ENCODE peak calls at places on chromosomes 11 and 22, in four cellular contexts. N is WTC11, I is K562, U is SK-N-SH. Y is an unnamed sample.

GRCh38 chr22:40898850-40899357 is 37.0 kb upstream of the DNAJB7 start:
- DNase-seq in N (no peak), I (peak; percentile 34), U (peak; percentile 23), Y (peak; percentile 62)

GRCh38 chr11:1573077-1573846 is 1.2 kb upstream of the DUSP8 start:
- DNase-seq in N (no peak), I (no peak), U (peak; percentile 58), Y (no peak)

GRCh38 chr22:27718186-27719032 is 83.1 kb downstream of the MN1 start:
- DNase-seq in N (no peak), I (peak; percentile 80), U (peak; percentile 54), Y (peak; percentile 25)

GRCh38 chr11:68677432-68677831 is 6.9 kb upstream of the GAL start:
- DNase-seq in N (no peak), I (peak; percentile 72), U (peak; percentile 83), Y (peak; percentile 51)

GRCh38 chr11:113240790-113241189 is 73.6 kb upstream of the TTC12 start:
- DNase-seq in N (no peak), I (no peak), U (no peak), Y (no peak)

GRCh38 chr22:30021338-30021737 is 58.9 kb upstream of the HORMAD2 start:
- DNase-seq in N (no peak), I (no peak), U (no peak), Y (no peak)

GRCh38 chr11:62592216-62592815 is 993 bp upstream of the TUT1 start:
- DNase-seq in N (no peak), I (no peak), U (no peak), Y (no peak)

GRCh38 chr11:45252134-45252856 is 33.8 kb downstream of the SYT13 start:
- DNase-seq in N (peak; percentile 91), I (peak; percentile 83), U (peak; percentile 63), Y (peak; percentile 35)

GRCh38 chr22:38397189-38398097 is 57.6 kb downstream of the KCNJ4 start:
- DNase-seq in N (peak; percentile 84), I (peak; percentile 10), U (no peak), Y (no peak)

GRCh38 chr22:36613958-36614357 is 85.0 kb upstream of the EIF3D start:
- DNase-seq in N (no peak), I (no peak), U (no peak), Y (peak; percentile 80)

GRCh38 chr11:96658436-96658835 is 268.6 kb downstream of the JRKL start:
- DNase-seq in N (no peak), I (no peak), U (no peak), Y (no peak)

GRCh38 chr11:24890426-24890825 is 393.6 kb downstream of the LUZP2 start:
- DNase-seq in N (no peak), I (no peak), U (no peak), Y (no peak)

GRCh38 chr11:117909611-117910382 is 19.4 kb downstream of the TMPRSS13 start:
- DNase-seq in N (no peak), I (peak; percentile 79), U (no peak), Y (no peak)

GRCh38 chr11:117820071-117820470 is 4.5 kb downstream of the FXYD2 start:
- DNase-seq in N (no peak), I (no peak), U (no peak), Y (no peak)

GRCh38 chr11:31417357-31417756 is 47.7 kb downstream of the DNAJC24 start:
- DNase-seq in N (no peak), I (no peak), U (no peak), Y (no peak)

GRCh38 chr22:28710112-28710888 is 30.7 kb upstream of the TTC28 start:
- DNase-seq in N (no peak), I (no peak), U (peak; percentile 42), Y (peak; percentile 13)

GRCh38 chr22:38756631-38757463 is 1.0 kb upstream of the SUN2 start:
- DNase-seq in N (no peak), I (no peak), U (no peak), Y (no peak)

GRCh38 chr11:97684486-97685439 is 1295.0 kb downstream of the JRKL start:
- DNase-seq in N (no peak), I (no peak), U (no peak), Y (no peak)

GRCh38 chr11:97687106-97687505 is 1297.3 kb downstream of the JRKL start:
- DNase-seq in N (no peak), I (no peak), U (peak; percentile 7), Y (no peak)

DNA sequence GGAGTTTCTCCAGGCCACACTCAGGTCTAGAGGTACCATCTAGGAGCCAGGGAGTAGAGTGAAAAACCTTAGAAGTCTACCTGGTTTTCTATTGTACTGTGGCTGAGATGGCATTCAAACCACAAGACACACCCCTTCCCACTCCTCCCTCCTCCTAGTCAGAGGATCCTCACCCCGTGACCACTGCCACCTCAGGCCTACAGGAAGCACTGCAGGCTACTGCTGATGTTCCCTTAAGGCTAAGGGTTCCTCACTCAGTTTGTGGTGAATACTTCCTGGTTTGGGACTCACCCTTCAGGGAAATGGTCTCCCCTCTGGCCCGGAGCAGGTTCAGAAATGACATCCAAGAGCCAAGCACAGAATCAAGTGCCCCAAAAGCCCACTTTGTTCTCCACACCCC is 1293.9 kb downstream of the JRKL start:
- DNase-seq in N (peak; percentile 56), I (peak; percentile 13), U (no peak), Y (peak; percentile 10)
- TF ChIP-seq FOXJ3 in N (no peak), I (no peak), U (no peak), Y (no peak)

GRCh38 chr22:49590851-49591445 is 236.7 kb downstream of the BRD1 start:
- DNase-seq in N (no peak), I (no peak), U (no peak), Y (no peak)

GRCh38 chr22:49588739-49589138 is 238.9 kb downstream of the BRD1 start:
- DNase-seq in N (no peak), I (no peak), U (no peak), Y (no peak)

GRCh38 chr22:49589301-49589700 is 238.4 kb downstream of the BRD1 start:
- DNase-seq in N (no peak), I (no peak), U (no peak), Y (no peak)

GRCh38 chr22:49589811-49590210 is 237.9 kb downstream of the BRD1 start:
- DNase-seq in N (peak; percentile 9), I (no peak), U (no peak), Y (no peak)

GRCh38 chr22:49590381-49590780 is 237.3 kb downstream of the BRD1 start:
- DNase-seq in N (peak; percentile 9), I (no peak), U (no peak), Y (no peak)
- TF ChIP-seq FOXJ3 in N (no peak), I (no peak), U (no peak), Y (no peak)

DNA sequence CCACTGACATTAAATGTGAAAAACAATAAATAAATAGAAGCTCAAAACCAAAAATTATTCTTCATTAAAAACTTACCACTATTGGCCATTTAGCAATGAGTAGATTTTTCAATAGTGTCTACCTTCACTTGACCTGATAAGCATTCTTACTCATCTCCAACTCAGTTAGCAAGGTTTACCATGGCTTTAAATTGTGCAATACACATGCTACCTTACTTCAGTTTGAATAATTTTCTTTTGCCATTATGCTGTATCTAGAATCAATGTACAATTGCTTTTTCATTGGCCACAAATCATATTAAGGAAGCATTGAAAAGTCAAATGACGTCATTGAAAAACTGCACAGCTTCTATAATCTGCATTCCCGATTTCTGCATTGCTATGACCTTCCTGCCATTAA is 64.9 kb downstream of the SVIP start:
- DNase-seq in N (no peak), I (no peak), U (no peak), Y (no peak)
- TF ChIP-seq FOXJ3 in N (no peak), I (no peak), U (no peak), Y (no peak)

GRCh38 chr11:114847599-114847998 is 169.3 kb downstream of the NXPE2 start:
- DNase-seq in N (no peak), I (no peak), U (no peak), Y (no peak)

GRCh38 chr11:114848027-114848426 is 169.7 kb downstream of the NXPE2 start:
- DNase-seq in N (no peak), I (no peak), U (no peak), Y (no peak)

GRCh38 chr11:114846040-114846791 is 167.9 kb downstream of the NXPE2 start:
- DNase-seq in N (no peak), I (no peak), U (peak; percentile 22), Y (no peak)
- TF ChIP-seq FOXJ3 in N (no peak), I (no peak), U (no peak), Y (no peak)

GRCh38 chr22:47036936-47037485 is 274.6 kb downstream of the TBC1D22A start:
- DNase-seq in N (no peak), I (no peak), U (no peak), Y (no peak)

GRCh38 chr22:47036352-47036751 is 273.9 kb downstream of the TBC1D22A start:
- DNase-seq in N (no peak), I (no peak), U (no peak), Y (no peak)

GRCh38 chr22:47034076-47034808 is 271.8 kb downstream of the TBC1D22A start:
- DNase-seq in N (no peak), I (no peak), U (no peak), Y (no peak)

GRCh38 chr22:47034905-47035419 is 272.5 kb downstream of the TBC1D22A start:
- DNase-seq in N (no peak), I (no peak), U (peak; percentile 70), Y (no peak)

DNA sequence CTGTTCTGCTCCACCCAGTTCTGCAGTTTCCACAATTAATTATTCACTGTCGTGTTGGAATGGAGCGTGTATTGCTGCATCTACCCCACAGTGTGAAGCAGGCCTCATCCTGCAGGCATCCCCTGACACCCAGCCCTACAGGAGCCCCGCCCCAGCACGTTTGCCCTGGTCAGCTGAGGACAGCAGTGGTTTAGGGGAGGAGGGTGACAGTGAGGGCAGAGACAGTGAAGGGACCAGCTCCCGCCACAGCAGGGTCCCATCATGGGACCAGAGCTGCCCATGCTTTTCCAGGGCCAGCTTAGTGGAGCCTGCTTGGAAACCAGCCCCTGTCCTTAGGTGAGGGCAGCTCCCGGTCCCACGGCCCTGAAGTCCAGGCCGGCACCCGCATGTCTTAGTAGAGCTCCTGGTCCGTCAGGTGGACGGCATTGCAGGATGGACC is 273.0 kb downstream of the TBC1D22A start:
- DNase-seq in N (no peak), I (no peak), U (peak; percentile 48), Y (no peak)
- TF ChIP-seq FOXJ3 in N (no peak), I (no peak), U (no peak), Y (no peak)

GRCh38 chr11:72671144-72672099 is 2.8 kb downstream of the PDE2A start:
- DNase-seq in N (no peak), I (no peak), U (peak; percentile 67), Y (no peak)

GRCh38 chr11:72670041-72670440 is 4.2 kb downstream of the PDE2A start:
- DNase-seq in N (no peak), I (no peak), U (no peak), Y (no peak)

GRCh38 chr11:72668645-72669347 is 5.4 kb downstream of the PDE2A start:
- DNase-seq in N (no peak), I (no peak), U (no peak), Y (no peak)

GRCh38 chr11:72672839-72673238 is 1.4 kb downstream of the PDE2A start:
- DNase-seq in N (no peak), I (no peak), U (no peak), Y (no peak)

GRCh38 chr11:72669527-72669926 is 4.7 kb downstream of the PDE2A start:
- DNase-seq in N (no peak), I (no peak), U (no peak), Y (no peak)
- TF ChIP-seq FOXJ3 in N (no peak), I (no peak), U (no peak), Y (no peak)